ENCODE peak calls at places on chromosome 4, in nine cellular contexts. J is activated CD4-positive, alpha-beta T cell treated with anti-CD3 and anti-CD28 coated beads, Interleukin-2, amount 50 U/mL, for 48 hours; P is EH; M is heart left ventricle; S is GM12864; R is occipital lobe; I is left ventricle myocardium inferior; N is NCI-H1694; H is activated gamma-delta T cell treated with Interleukin-2 at 50 U/mL for 16 hours. V is an unnamed sample.
A peak's percentile ranks its signal among the peaks of the same experiment; 100 is the strongest.

GRCh38 chr4:31601793-31602192 is 881.6 kb downstream of the PCDH7 start:
- DNase-seq in J (no peak), P (no peak), M (no peak), S (no peak), R (no peak), I (no peak), N (no peak), H (no peak), V (no peak)

GRCh38 chr4:89108068-89108467 is 3.3 kb upstream of the TIGD2 start:
- DNase-seq in J (no peak), P (no peak), M (no peak), S (no peak), R (no peak), I (no peak), N (no peak), H (no peak), V (no peak)

GRCh38 chr4:38366451-38366850 is 297.5 kb upstream of the KLF3 start:
- DNase-seq in J (no peak), P (peak; percentile 55), M (no peak), S (no peak), R (no peak), I (peak; percentile 19), N (no peak), H (no peak), V (no peak)

GRCh38 chr4:54109226-54110018 is 9.5 kb downstream of the GSX2 start:
- DNase-seq in J (no peak), P (no peak), M (no peak), S (no peak), R (no peak), I (no peak), N (no peak), H (no peak), V (no peak)

GRCh38 chr4:2939383-2940243 is 23.6 kb downstream of the NOP14 start:
- DNase-seq in J (no peak), P (no peak), M (no peak), S (no peak), R (no peak), I (peak; percentile 2), N (no peak), H (no peak), V (no peak)

GRCh38 chr4:7041851-7042696 is 1.1 kb upstream of the TADA2B start:
- DNase-seq in J (no peak), P (peak; percentile 77), M (peak; percentile 72), S (no peak), R (peak; percentile 50), I (peak; percentile 63), N (no peak), H (peak; percentile 17), V (no peak)

GRCh38 chr4:169295822-169296221 is 25.1 kb upstream of the SH3RF1 start:
- DNase-seq in J (no peak), P (no peak), M (no peak), S (no peak), R (no peak), I (no peak), N (no peak), H (no peak), V (no peak)

GRCh38 chr4:175470141-175470540 is 341.9 kb downstream of the GPM6A start:
- DNase-seq in J (no peak), P (peak; percentile 66), M (no peak), S (no peak), R (no peak), I (no peak), N (no peak), H (no peak), V (no peak)

GRCh38 chr4:5782829-5783476 is 72.0 kb downstream of the EVC start:
- DNase-seq in J (no peak), P (no peak), M (peak; percentile 4), S (no peak), R (no peak), I (no peak), N (no peak), H (no peak), V (no peak)

GRCh38 chr4:134552063-134552462 is 350.5 kb upstream of the PABPC4L start:
- DNase-seq in J (no peak), P (no peak), M (no peak), S (no peak), R (no peak), I (no peak), N (no peak), H (no peak), V (no peak)

GRCh38 chr4:22090655-22091350 is 142.2 kb upstream of the KCNIP4 start:
- DNase-seq in J (no peak), P (peak; percentile 6), M (no peak), S (no peak), R (no peak), I (no peak), N (no peak), H (no peak), V (no peak)